ENCODE peak calls at places on chromosomes 7 and 10, in eight cellular contexts. One of them, this sample, is unnamed. For H3K4me1, the result is how much of the 10 kb centered on the place peaks cover.

GRCh38 chr7:140174217-140174616 is 2.6 kb downstream of the KDM7A start:
- DNase-seq in ovary: no peak
- DNase-seq in cardiac muscle cell: no peak
- DNase-seq in hepatocyte: no peak
- DNase-seq in fibroblast of lung: no peak
- DNase-seq in lower lobe of right lung: no peak
- DNase-seq in colonic mucosa: no peak
- DNase-seq in endodermal cell: no peak
- DNase-seq in this sample: no peak

GRCh38 chr7:151068069-151068773 is 8.8 kb downstream of the SLC4A2 start:
- DNase-seq in ovary: no peak
- DNase-seq in cardiac muscle cell: no peak
- DNase-seq in hepatocyte: no peak
- DNase-seq in fibroblast of lung: no peak
- DNase-seq in lower lobe of right lung: no peak
- DNase-seq in colonic mucosa: no peak
- DNase-seq in endodermal cell: peak
- DNase-seq in this sample: no peak

GRCh38 chr7:26705567-26705966 is 158.8 kb downstream of the SKAP2 start:
- DNase-seq in ovary: no peak
- DNase-seq in cardiac muscle cell: no peak
- DNase-seq in hepatocyte: peak
- DNase-seq in fibroblast of lung: peak
- DNase-seq in lower lobe of right lung: no peak
- DNase-seq in colonic mucosa: peak
- DNase-seq in endodermal cell: no peak
- DNase-seq in this sample: no peak

GRCh38 chr10:69662173-69662685 is 32.2 kb downstream of the FAM241B start:
- DNase-seq in ovary: no peak
- DNase-seq in cardiac muscle cell: no peak
- DNase-seq in hepatocyte: no peak
- DNase-seq in fibroblast of lung: no peak
- DNase-seq in lower lobe of right lung: no peak
- DNase-seq in colonic mucosa: no peak
- DNase-seq in endodermal cell: no peak
- DNase-seq in this sample: no peak

GRCh38 chr10:21406595-21407218 is 118.8 kb downstream of the SKIDA1 start:
- DNase-seq in ovary: no peak
- DNase-seq in cardiac muscle cell: no peak
- DNase-seq in hepatocyte: no peak
- DNase-seq in fibroblast of lung: peak
- DNase-seq in lower lobe of right lung: no peak
- DNase-seq in colonic mucosa: no peak
- DNase-seq in endodermal cell: no peak
- DNase-seq in this sample: no peak

GRCh38 chr7:35036361-35037171 is 719 bp downstream of the DPY19L1 start:
- DNase-seq in ovary: peak
- DNase-seq in cardiac muscle cell: peak
- DNase-seq in hepatocyte: peak
- DNase-seq in fibroblast of lung: peak
- DNase-seq in lower lobe of right lung: peak
- DNase-seq in colonic mucosa: peak
- DNase-seq in endodermal cell: peak
- DNase-seq in this sample: peak

GRCh38 chr10:42969147-42969546 is 107.7 kb upstream of the RET start:
- DNase-seq in ovary: no peak
- DNase-seq in cardiac muscle cell: no peak
- DNase-seq in hepatocyte: no peak
- DNase-seq in fibroblast of lung: no peak
- DNase-seq in lower lobe of right lung: no peak
- DNase-seq in colonic mucosa: peak
- DNase-seq in endodermal cell: peak
- DNase-seq in this sample: no peak

GRCh38 chr7:97009753-97010732 is 4.7 kb downstream of the DLX6 start:
- DNase-seq in ovary: no peak
- DNase-seq in cardiac muscle cell: no peak
- DNase-seq in hepatocyte: no peak
- DNase-seq in fibroblast of lung: no peak
- DNase-seq in lower lobe of right lung: no peak
- DNase-seq in colonic mucosa: no peak
- DNase-seq in endodermal cell: peak
- DNase-seq in this sample: no peak

GRCh38 chr7:7868245-7868899 is 100.2 kb upstream of the GLCCI1 start:
- DNase-seq in ovary: no peak
- DNase-seq in cardiac muscle cell: no peak
- DNase-seq in hepatocyte: no peak
- DNase-seq in fibroblast of lung: no peak
- DNase-seq in lower lobe of right lung: no peak
- DNase-seq in colonic mucosa: no peak
- DNase-seq in endodermal cell: no peak
- DNase-seq in this sample: no peak

GRCh38 chr10:103772096-103772845 is 83.1 kb downstream of the SH3PXD2A start:
- DNase-seq in ovary: peak
- DNase-seq in cardiac muscle cell: peak
- DNase-seq in hepatocyte: peak
- DNase-seq in fibroblast of lung: peak
- DNase-seq in lower lobe of right lung: peak
- DNase-seq in colonic mucosa: peak
- DNase-seq in endodermal cell: peak
- DNase-seq in this sample: peak

GRCh38 chr10:86334515-86335085 is 32.0 kb downstream of the GRID1 start:
- DNase-seq in ovary: no peak
- DNase-seq in cardiac muscle cell: peak
- DNase-seq in hepatocyte: peak
- DNase-seq in fibroblast of lung: no peak
- DNase-seq in lower lobe of right lung: peak
- DNase-seq in colonic mucosa: no peak
- DNase-seq in endodermal cell: peak
- DNase-seq in this sample: no peak

GRCh38 chr7:97733276-97734206 is 1.7 kb downstream of the TAC1 start:
- DNase-seq in ovary: no peak
- DNase-seq in cardiac muscle cell: peak
- DNase-seq in hepatocyte: peak
- DNase-seq in fibroblast of lung: no peak
- DNase-seq in lower lobe of right lung: no peak
- DNase-seq in colonic mucosa: no peak
- DNase-seq in endodermal cell: peak
- DNase-seq in this sample: peak

GRCh38 chr10:114691442-114691941 is 33.4 kb upstream of the ABLIM1 start:
- DNase-seq in ovary: no peak
- DNase-seq in cardiac muscle cell: no peak
- DNase-seq in hepatocyte: no peak
- DNase-seq in fibroblast of lung: peak
- DNase-seq in lower lobe of right lung: no peak
- DNase-seq in colonic mucosa: no peak
- DNase-seq in endodermal cell: no peak
- DNase-seq in this sample: no peak

GRCh38 chr7:151342102-151342646 is 562 bp downstream of the NUB1 start:
- DNase-seq in ovary: no peak
- DNase-seq in cardiac muscle cell: no peak
- DNase-seq in hepatocyte: no peak
- DNase-seq in fibroblast of lung: peak
- DNase-seq in lower lobe of right lung: no peak
- DNase-seq in colonic mucosa: no peak
- DNase-seq in endodermal cell: no peak
- DNase-seq in this sample: no peak

GRCh38 chr7:133912916-133913697 is 214.0 kb upstream of the LRGUK start:
- DNase-seq in ovary: no peak
- DNase-seq in cardiac muscle cell: no peak
- DNase-seq in hepatocyte: no peak
- DNase-seq in fibroblast of lung: no peak
- DNase-seq in lower lobe of right lung: no peak
- DNase-seq in colonic mucosa: no peak
- DNase-seq in endodermal cell: no peak
- DNase-seq in this sample: no peak

GRCh38 chr10:89556590-89556989 is 21.2 kb upstream of the SLC16A12 start:
- DNase-seq in ovary: no peak
- DNase-seq in cardiac muscle cell: no peak
- DNase-seq in hepatocyte: no peak
- DNase-seq in fibroblast of lung: no peak
- DNase-seq in lower lobe of right lung: no peak
- DNase-seq in colonic mucosa: no peak
- DNase-seq in endodermal cell: no peak
- DNase-seq in this sample: no peak

GRCh38 chr10:12416396-12417090 is 67.2 kb downstream of the CAMK1D start:
- DNase-seq in ovary: no peak
- DNase-seq in cardiac muscle cell: no peak
- DNase-seq in hepatocyte: no peak
- DNase-seq in fibroblast of lung: no peak
- DNase-seq in lower lobe of right lung: no peak
- DNase-seq in colonic mucosa: no peak
- DNase-seq in endodermal cell: no peak
- DNase-seq in this sample: no peak

GRCh38 chr7:80558116-80558515 is 46.3 kb upstream of the GNAT3 start:
- DNase-seq in ovary: no peak
- DNase-seq in cardiac muscle cell: no peak
- DNase-seq in hepatocyte: no peak
- DNase-seq in fibroblast of lung: no peak
- DNase-seq in lower lobe of right lung: no peak
- DNase-seq in colonic mucosa: no peak
- DNase-seq in endodermal cell: no peak
- DNase-seq in this sample: no peak

GRCh38 chr7:80548790-80549530 is 37.1 kb upstream of the GNAT3 start:
- DNase-seq in ovary: no peak
- DNase-seq in cardiac muscle cell: no peak
- DNase-seq in hepatocyte: no peak
- DNase-seq in fibroblast of lung: no peak
- DNase-seq in lower lobe of right lung: no peak
- DNase-seq in colonic mucosa: no peak
- DNase-seq in endodermal cell: no peak
- DNase-seq in this sample: no peak

GRCh38 chr7:80550005-80550404 is 38.1 kb upstream of the GNAT3 start:
- DNase-seq in ovary: no peak
- DNase-seq in cardiac muscle cell: no peak
- DNase-seq in hepatocyte: no peak
- DNase-seq in fibroblast of lung: no peak
- DNase-seq in lower lobe of right lung: no peak
- DNase-seq in colonic mucosa: no peak
- DNase-seq in endodermal cell: no peak
- DNase-seq in this sample: no peak

DNA sequence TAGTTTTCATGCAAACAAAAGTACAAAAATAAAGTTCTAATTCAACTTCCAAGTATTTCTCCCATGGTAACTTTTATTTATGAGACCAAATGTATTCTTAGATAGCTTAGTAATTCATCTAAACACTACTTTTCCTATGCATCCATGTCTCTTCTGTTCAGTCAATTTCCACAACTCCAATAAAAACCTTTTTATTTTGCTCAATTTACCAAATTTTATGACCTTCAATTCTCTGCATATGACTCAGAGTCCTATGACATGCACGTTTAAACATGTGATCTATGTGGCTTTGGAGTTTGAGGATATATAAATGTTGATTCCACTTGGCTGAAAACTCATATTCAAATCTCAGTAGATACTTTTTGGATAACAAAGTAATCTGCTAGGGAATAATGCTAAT is 40.4 kb upstream of the GNAT3 start:
- DNase-seq in ovary: no peak
- DNase-seq in cardiac muscle cell: no peak
- DNase-seq in hepatocyte: no peak
- DNase-seq in fibroblast of lung: peak
- DNase-seq in lower lobe of right lung: no peak
- DNase-seq in colonic mucosa: no peak
- DNase-seq in endodermal cell: no peak
- DNase-seq in this sample: no peak
- H3K4me3 ChIP-seq in ovary: no peak
- H3K4me3 ChIP-seq in cardiac muscle cell: no peak
- H3K4me3 ChIP-seq in hepatocyte: no peak
- H3K4me3 ChIP-seq in fibroblast of lung: no peak
- H3K4me3 ChIP-seq in lower lobe of right lung: no peak
- H3K4me3 ChIP-seq in colonic mucosa: no peak
- H3K4me3 ChIP-seq in endodermal cell: no peak
- H3K4me3 ChIP-seq in this sample: no peak

DNA sequence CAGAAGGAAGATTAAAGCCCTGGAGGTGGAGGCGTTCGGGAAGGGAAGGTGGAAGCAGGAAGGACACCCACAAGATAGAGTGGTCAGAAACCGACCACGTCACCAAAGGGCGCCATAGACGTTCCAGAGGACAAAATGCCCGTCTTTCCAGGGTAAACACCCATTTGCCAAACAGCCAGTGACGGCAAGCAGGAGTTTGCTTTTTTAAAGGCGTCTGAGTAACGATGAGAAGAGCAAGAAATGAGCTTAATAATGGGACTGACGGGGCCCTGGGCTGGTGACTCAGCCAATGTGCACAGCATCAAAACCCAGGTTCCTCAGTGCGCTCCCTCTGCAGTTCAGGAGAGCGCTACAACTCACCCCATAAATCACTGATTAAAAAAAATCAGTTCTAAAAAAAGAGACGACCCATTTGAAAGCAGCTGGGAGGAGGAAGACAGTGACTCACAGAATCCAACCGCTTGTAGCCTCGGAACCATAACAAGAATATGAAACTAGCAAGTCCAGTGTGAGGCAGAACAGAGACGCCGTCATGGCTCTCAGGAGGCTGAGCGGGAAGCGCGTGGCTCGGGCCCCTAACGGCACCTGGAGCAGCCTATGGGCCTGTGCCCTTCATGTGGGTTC is 5.9 kb downstream of the DIP2C start:
- DNase-seq in ovary: no peak
- DNase-seq in cardiac muscle cell: no peak
- DNase-seq in hepatocyte: peak
- DNase-seq in fibroblast of lung: peak
- DNase-seq in lower lobe of right lung: no peak
- DNase-seq in colonic mucosa: no peak
- DNase-seq in endodermal cell: no peak
- DNase-seq in this sample: no peak
- H3K4me1 ChIP-seq in ovary: under half
- H3K4me1 ChIP-seq in cardiac muscle cell: under half
- H3K4me1 ChIP-seq in hepatocyte: under half
- H3K4me1 ChIP-seq in fibroblast of lung: under half
- H3K4me1 ChIP-seq in lower lobe of right lung: under half
- H3K4me1 ChIP-seq in colonic mucosa: under half
- H3K4me1 ChIP-seq in endodermal cell: under half
- H3K4me1 ChIP-seq in this sample: under half

DNA sequence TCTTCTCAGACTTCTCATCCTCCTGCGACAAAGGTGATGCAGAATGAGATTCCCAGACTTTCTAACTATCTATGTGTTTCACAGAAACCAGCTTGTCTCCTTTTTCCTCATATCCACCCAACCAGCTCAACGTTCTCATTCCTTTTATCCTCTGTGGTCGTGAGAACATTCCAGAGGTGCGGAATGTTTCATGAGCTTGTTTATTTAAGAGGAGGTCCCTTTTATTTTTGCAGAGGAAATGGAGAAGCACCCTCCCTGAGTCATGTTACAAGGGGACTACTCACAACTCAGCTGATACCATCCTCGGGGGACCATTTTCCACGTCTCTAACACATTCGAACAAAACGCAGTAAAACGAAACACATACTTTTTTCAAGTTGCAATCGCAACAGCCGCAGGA is 93.2 kb downstream of the ZRANB1 start:
- DNase-seq in ovary: no peak
- DNase-seq in cardiac muscle cell: no peak
- DNase-seq in hepatocyte: no peak
- DNase-seq in fibroblast of lung: peak
- DNase-seq in lower lobe of right lung: no peak
- DNase-seq in colonic mucosa: no peak
- DNase-seq in endodermal cell: no peak
- DNase-seq in this sample: no peak
- H3K4me3 ChIP-seq in ovary: no peak
- H3K4me3 ChIP-seq in cardiac muscle cell: no peak
- H3K4me3 ChIP-seq in hepatocyte: no peak
- H3K4me3 ChIP-seq in fibroblast of lung: peak
- H3K4me3 ChIP-seq in lower lobe of right lung: no peak
- H3K4me3 ChIP-seq in colonic mucosa: no peak
- H3K4me3 ChIP-seq in endodermal cell: no peak
- H3K4me3 ChIP-seq in this sample: no peak

GRCh38 chr10:125151824-125152634 is 8.3 kb downstream of the CTBP2 start:
- DNase-seq in ovary: no peak
- DNase-seq in cardiac muscle cell: no peak
- DNase-seq in hepatocyte: peak
- DNase-seq in fibroblast of lung: no peak
- DNase-seq in lower lobe of right lung: peak
- DNase-seq in colonic mucosa: peak
- DNase-seq in endodermal cell: peak
- DNase-seq in this sample: no peak
- H3K4me1 ChIP-seq in ovary: under half
- H3K4me1 ChIP-seq in cardiac muscle cell: half or more
- H3K4me1 ChIP-seq in hepatocyte: half or more
- H3K4me1 ChIP-seq in fibroblast of lung: half or more
- H3K4me1 ChIP-seq in lower lobe of right lung: half or more
- H3K4me1 ChIP-seq in colonic mucosa: under half
- H3K4me1 ChIP-seq in endodermal cell: under half
- H3K4me1 ChIP-seq in this sample: half or more

This sample was measured in HAP-1.